ENCODE peak calls at places on chromosomes 1 and 21, in four cellular contexts. One of them, this sample, is unnamed.

GRCh38 chr21:42526379-42526727 is 12.7 kb downstream of the SLC37A1 start:
- DNase-seq in NB4: no peak
- DNase-seq in colonic mucosa: peak; percentile 93
- DNase-seq in C1 segment of cervical spinal cord: no peak
- DNase-seq in this sample: no peak

GRCh38 chr1:1041092-1041503 is 21.2 kb downstream of the AGRN start:
- DNase-seq in colonic mucosa: no peak
- DNase-seq in NB4: no peak
- DNase-seq in C1 segment of cervical spinal cord: no peak
- DNase-seq in this sample: no peak

GRCh38 chr21:16592399-16592798 is 862.6 kb downstream of the USP25 start:
- DNase-seq in colonic mucosa: no peak
- DNase-seq in C1 segment of cervical spinal cord: no peak
- DNase-seq in NB4: no peak
- DNase-seq in this sample: no peak

GRCh38 chr1:93960641-93961147 is 51.5 kb upstream of the GCLM start:
- DNase-seq in C1 segment of cervical spinal cord: no peak
- DNase-seq in NB4: no peak
- DNase-seq in colonic mucosa: peak; percentile 61
- DNase-seq in this sample: no peak

GRCh38 chr1:176364231-176364905 is 98.6 kb upstream of the PAPPA2 start:
- DNase-seq in NB4: no peak
- DNase-seq in C1 segment of cervical spinal cord: no peak
- DNase-seq in colonic mucosa: no peak
- DNase-seq in this sample: no peak

GRCh38 chr1:199269241-199269640 is 630.4 kb downstream of the PTPRC start:
- DNase-seq in colonic mucosa: no peak
- DNase-seq in C1 segment of cervical spinal cord: no peak
- DNase-seq in NB4: no peak
- DNase-seq in this sample: no peak

GRCh38 chr1:186099362-186100064 is 275.5 kb downstream of the TPR start:
- DNase-seq in C1 segment of cervical spinal cord: no peak
- DNase-seq in colonic mucosa: no peak
- DNase-seq in NB4: no peak
- DNase-seq in this sample: no peak

GRCh38 chr1:83998205-83998598 is 730 bp downstream of the TTLL7 start:
- DNase-seq in C1 segment of cervical spinal cord: no peak
- DNase-seq in colonic mucosa: no peak
- DNase-seq in NB4: no peak
- DNase-seq in this sample: no peak

GRCh38 chr1:169326644-169327316 is 40.8 kb downstream of the NME7 start:
- DNase-seq in colonic mucosa: no peak
- DNase-seq in C1 segment of cervical spinal cord: no peak
- DNase-seq in NB4: no peak
- DNase-seq in this sample: no peak

GRCh38 chr1:248757784-248758195 is 2.2 kb upstream of the LYPD8 start:
- DNase-seq in NB4: no peak
- DNase-seq in colonic mucosa: peak; percentile 62
- DNase-seq in C1 segment of cervical spinal cord: no peak
- DNase-seq in this sample: no peak

GRCh38 chr1:66412689-66413088 is 121.3 kb upstream of the SGIP1 start:
- DNase-seq in NB4: no peak
- DNase-seq in C1 segment of cervical spinal cord: no peak
- DNase-seq in colonic mucosa: no peak
- DNase-seq in this sample: no peak

GRCh38 chr1:191134796-191135195 is 657.1 kb upstream of the BRINP3 start:
- DNase-seq in colonic mucosa: no peak
- DNase-seq in C1 segment of cervical spinal cord: no peak
- DNase-seq in NB4: no peak
- DNase-seq in this sample: no peak

GRCh38 chr1:5458248-5458647 is 534.0 kb downstream of the NPHP4 start:
- DNase-seq in NB4: no peak
- DNase-seq in C1 segment of cervical spinal cord: no peak
- DNase-seq in colonic mucosa: no peak
- DNase-seq in this sample: no peak

GRCh38 chr1:118136511-118136937 is 48.5 kb downstream of the SPAG17 start:
- DNase-seq in C1 segment of cervical spinal cord: no peak
- DNase-seq in NB4: no peak
- DNase-seq in colonic mucosa: no peak
- DNase-seq in this sample: no peak

GRCh38 chr1:70504176-70504820 is 93.2 kb downstream of the CTH start:
- DNase-seq in colonic mucosa: peak; percentile 77
- DNase-seq in C1 segment of cervical spinal cord: no peak
- DNase-seq in NB4: peak; percentile 5
- DNase-seq in this sample: no peak

GRCh38 chr1:20480261-20481157 is 5.5 kb downstream of the CAMK2N1 start:
- DNase-seq in colonic mucosa: peak; percentile 64
- DNase-seq in NB4: no peak
- DNase-seq in C1 segment of cervical spinal cord: no peak
- DNase-seq in this sample: no peak

GRCh38 chr21:42188663-42189062 is 30.3 kb upstream of the ABCG1 start:
- DNase-seq in colonic mucosa: no peak
- DNase-seq in NB4: no peak
- DNase-seq in C1 segment of cervical spinal cord: no peak
- DNase-seq in this sample: no peak

GRCh38 chr1:151144474-151145157 is 1.8 kb downstream of the SEMA6C start:
- DNase-seq in C1 segment of cervical spinal cord: no peak
- DNase-seq in NB4: no peak
- DNase-seq in colonic mucosa: no peak
- DNase-seq in this sample: no peak

GRCh38 chr1:17948594-17948993 is 159.0 kb upstream of the IGSF21 start:
- DNase-seq in NB4: no peak
- DNase-seq in C1 segment of cervical spinal cord: no peak
- DNase-seq in colonic mucosa: no peak
- DNase-seq in this sample: no peak

GRCh38 chr1:234125283-234125682 is 220.8 kb downstream of the SLC35F3 start:
- DNase-seq in NB4: peak; percentile 59
- DNase-seq in colonic mucosa: peak; percentile 22
- DNase-seq in C1 segment of cervical spinal cord: no peak
- DNase-seq in this sample: no peak

GRCh38 chr1:14413809-14414208 is 184.7 kb upstream of the KAZN start:
- DNase-seq in NB4: no peak
- DNase-seq in colonic mucosa: no peak
- DNase-seq in C1 segment of cervical spinal cord: no peak
- DNase-seq in this sample: peak; percentile 27

GRCh38 chr1:1627261-1627841 is 4.6 kb upstream of the MMP23B start:
- DNase-seq in C1 segment of cervical spinal cord: no peak
- DNase-seq in colonic mucosa: peak; percentile 84
- DNase-seq in NB4: no peak
- DNase-seq in this sample: no peak

GRCh38 chr1:181127898-181128453 is 39.5 kb downstream of the IER5 start:
- DNase-seq in C1 segment of cervical spinal cord: no peak
- DNase-seq in colonic mucosa: no peak
- DNase-seq in NB4: peak; percentile 61
- DNase-seq in this sample: no peak

GRCh38 chr1:63877816-63878215 is 104.0 kb downstream of the ROR1 start:
- DNase-seq in C1 segment of cervical spinal cord: no peak
- DNase-seq in NB4: no peak
- DNase-seq in colonic mucosa: no peak
- DNase-seq in this sample: no peak

GRCh38 chr1:225998560-225999226 is 450 bp downstream of the SDE2 start:
- DNase-seq in NB4: peak; percentile 25
- DNase-seq in C1 segment of cervical spinal cord: no peak
- DNase-seq in colonic mucosa: no peak
- DNase-seq in this sample: peak; percentile 14

GRCh38 chr21:21199342-21200102 is 201.3 kb downstream of the NCAM2 start:
- DNase-seq in colonic mucosa: no peak
- DNase-seq in NB4: no peak
- DNase-seq in C1 segment of cervical spinal cord: no peak
- DNase-seq in this sample: no peak

GRCh38 chr1:156860639-156861423 is at the start of gene NTRK1:
- DNase-seq in NB4: peak; percentile 63
- DNase-seq in C1 segment of cervical spinal cord: no peak
- DNase-seq in colonic mucosa: peak; percentile 24
- DNase-seq in this sample: no peak